ENCODE peak calls at places on chromosomes 6 and 20, in ten cellular contexts. Y, T, E, U, F, M, J, S, N and K are unnamed samples.

GRCh38 chr6:34381086-34381485 is 11.4 kb downstream of the NUDT3 start:
- DNase-seq in T (peak), S (no peak), E (no peak), J (no peak), Y (no peak), N (no peak), F (no peak), U (no peak), M (no peak), K (no peak)

GRCh38 chr6:134436281-134436815 is 118.4 kb upstream of the SGK1 start:
- DNase-seq in Y (peak), U (no peak), T (peak), F (peak), S (no peak), J (peak), M (peak), N (peak), E (no peak), K (no peak)

GRCh38 chr6:159654483-159655098 is 38.5 kb downstream of the SOD2 start:
- DNase-seq in E (peak), Y (peak), N (peak), J (no peak), F (no peak), U (no peak), T (peak), M (no peak), S (no peak), K (no peak)

GRCh38 chr6:44034391-44034861 is 92.8 kb downstream of the MRPL14 start:
- DNase-seq in N (peak), E (no peak), S (no peak), T (no peak), M (peak), J (no peak), F (no peak), Y (no peak), U (no peak), K (no peak)

GRCh38 chr20:23658336-23658735 is 20.6 kb upstream of the CST3 start:
- DNase-seq in N (no peak), F (no peak), T (no peak), U (no peak), S (no peak), E (no peak), Y (no peak), M (no peak), J (no peak), K (no peak)

GRCh38 chr6:49463612-49463967 is 420 bp downstream of the CENPQ start:
- DNase-seq in Y (no peak), S (no peak), T (no peak), E (no peak), J (no peak), N (no peak), M (no peak), U (no peak), F (no peak), K (no peak)

GRCh38 chr6:41921712-41921998 is 356 bp downstream of the BYSL start:
- DNase-seq in F (no peak), Y (no peak), N (peak), J (no peak), U (no peak), M (no peak), S (no peak), T (no peak), E (no peak), K (no peak)

GRCh38 chr20:47464380-47465101 is 37.1 kb upstream of the NCOA3 start:
- DNase-seq in U (no peak), M (peak), F (peak), E (no peak), T (peak), J (no peak), S (no peak), N (peak), Y (no peak), K (peak)

GRCh38 chr20:64157878-64158277 is 6.4 kb upstream of the MYT1 start:
- DNase-seq in F (no peak), S (no peak), T (no peak), M (no peak), N (no peak), Y (no peak), U (no peak), E (no peak), J (no peak), K (no peak)

GRCh38 chr6:113149511-113149910 is 707.6 kb upstream of the MARCKS start:
- DNase-seq in T (peak), S (no peak), F (no peak), N (no peak), J (no peak), E (no peak), Y (no peak), U (no peak), M (no peak), K (no peak)

GRCh38 chr6:143126574-143126941 is 65.9 kb downstream of the AIG1 start:
- DNase-seq in N (no peak), M (no peak), F (no peak), U (no peak), S (no peak), E (no peak), J (no peak), T (no peak), Y (no peak), K (no peak)

GRCh38 chr20:33014336-33015113 is 7.0 kb downstream of the BPIFB2 start:
- DNase-seq in E (no peak), N (no peak), U (no peak), T (no peak), F (no peak), S (no peak), M (no peak), Y (no peak), J (no peak), K (no peak)

GRCh38 chr6:56374841-56375369 is 127.5 kb upstream of the COL21A1 start:
- DNase-seq in J (no peak), E (no peak), U (no peak), Y (no peak), M (no peak), S (no peak), T (peak), F (peak), N (no peak), K (no peak)

GRCh38 chr6:35400901-35401311 is 51.2 kb upstream of the FANCE start:
- DNase-seq in U (no peak), S (no peak), E (no peak), M (no peak), F (no peak), J (no peak), Y (no peak), N (no peak), T (no peak), K (no peak)

GRCh38 chr6:166470029-166470862 is 87.5 kb upstream of the MPC1 start:
- DNase-seq in U (no peak), N (no peak), J (no peak), M (no peak), F (no peak), E (no peak), S (no peak), T (no peak), Y (no peak), K (no peak)

GRCh38 chr6:116278853-116279231 is 888 bp downstream of the TSPYL1 start:
- DNase-seq in M (peak), U (no peak), F (peak), N (peak), E (no peak), J (no peak), Y (no peak), T (peak), S (no peak), K (no peak)

GRCh38 chr20:3045042-3045815 is 623 bp upstream of the MRPS26 start:
- DNase-seq in E (peak), U (peak), S (peak), F (no peak), M (peak), N (peak), J (no peak), T (peak), Y (peak), K (no peak)

GRCh38 chr6:138404666-138405337 is 779 bp downstream of the HEBP2 start:
- DNase-seq in U (peak), F (no peak), N (no peak), J (peak), T (no peak), Y (no peak), E (peak), S (no peak), M (peak), K (peak)

GRCh38 chr6:5214570-5215052 is 46.1 kb downstream of the LYRM4 start:
- DNase-seq in U (no peak), F (peak), M (no peak), E (peak), Y (no peak), T (peak), N (no peak), S (peak), J (peak), K (no peak)

GRCh38 chr6:9540126-9540525 is 874.7 kb downstream of the TFAP2A start:
- DNase-seq in F (no peak), N (no peak), Y (no peak), S (no peak), J (no peak), M (no peak), E (no peak), U (no peak), T (peak), K (no peak)

GRCh38 chr20:32539817-32540675 is 45.1 kb downstream of the NOL4L start:
- DNase-seq in E (no peak), Y (peak), S (no peak), T (no peak), N (no peak), M (no peak), U (peak), F (no peak), J (no peak), K (no peak)

GRCh38 chr6:3510178-3510577 is 53.3 kb upstream of the SLC22A23 start:
- DNase-seq in F (no peak), Y (no peak), S (no peak), J (no peak), E (no peak), T (no peak), N (no peak), M (no peak), U (no peak), K (no peak)

GRCh38 chr20:20491110-20491783 is 123.3 kb downstream of the INSM1 start:
- DNase-seq in N (no peak), M (no peak), J (no peak), Y (no peak), U (no peak), S (no peak), F (no peak), T (peak), E (no peak), K (no peak)